ENCODE peak calls at places on chromosome 6, in five cellular contexts. D is HS-5, R is AG09319, U is RWPE1, X is tibial nerve. Q is an unnamed sample.

GRCh38 chr6:36848658-36849441 is 9.6 kb upstream of the CPNE5 start:
- DNase-seq in D (no peak), R (no peak), U (no peak), X (no peak), Q (peak)

GRCh38 chr6:130406935-130407532 is 41.2 kb downstream of the TMEM200A start:
- DNase-seq in D (no peak), R (no peak), U (no peak), X (no peak), Q (no peak)

GRCh38 chr6:51199733-51200132 is 381.1 kb downstream of the TFAP2B start:
- DNase-seq in D (peak), R (no peak), U (no peak), X (no peak), Q (no peak)

GRCh38 chr6:117253785-117254184 is 11.6 kb upstream of the VGLL2 start:
- DNase-seq in D (no peak), R (no peak), U (no peak), X (no peak), Q (no peak)

GRCh38 chr6:80338201-80338836 is 231.8 kb downstream of the BCKDHB start:
- DNase-seq in D (no peak), R (no peak), U (peak), X (no peak), Q (no peak)

GRCh38 chr6:10210052-10210451 is 204.8 kb downstream of the TFAP2A start:
- DNase-seq in D (peak), R (no peak), U (peak), X (no peak), Q (no peak)

GRCh38 chr6:127022297-127022696 is 96.2 kb upstream of the RSPO3 start:
- DNase-seq in D (no peak), R (peak), U (no peak), X (no peak), Q (no peak)

GRCh38 chr6:33344771-33345697 is 27.5 kb upstream of the ZBTB22 start:
- DNase-seq in D (no peak), R (peak), U (peak), X (peak), Q (no peak)

GRCh38 chr6:89299451-89299850 is 15.6 kb downstream of the GABRR2 start:
- DNase-seq in D (no peak), R (no peak), U (no peak), X (no peak), Q (no peak)

GRCh38 chr6:10800810-10801209 is 37.5 kb downstream of the MAK start:
- DNase-seq in D (peak), R (peak), U (peak), X (no peak), Q (no peak)

GRCh38 chr6:48068326-48069191 is 42.4 kb downstream of the PTCHD4 start:
- DNase-seq in D (no peak), R (no peak), U (peak), X (no peak), Q (no peak)

GRCh38 chr6:137820952-137821351 is 46.1 kb upstream of the TNFAIP3 start:
- DNase-seq in D (peak), R (no peak), U (no peak), X (no peak), Q (no peak)

GRCh38 chr6:121838842-121839241 is 403.4 kb downstream of the GJA1 start:
- DNase-seq in D (no peak), R (no peak), U (no peak), X (no peak), Q (no peak)

GRCh38 chr6:56172144-56172543 is 75.2 kb downstream of the COL21A1 start:
- DNase-seq in D (no peak), R (no peak), U (no peak), X (no peak), Q (no peak)

GRCh38 chr6:17086469-17086868 is 15.4 kb upstream of the STMND1 start:
- DNase-seq in D (peak), R (peak), U (peak), X (no peak), Q (no peak)

GRCh38 chr6:136763255-136763654 is 29.0 kb downstream of the MAP3K5 start:
- DNase-seq in D (no peak), R (no peak), U (no peak), X (no peak), Q (no peak)

GRCh38 chr6:33740794-33741193 is 5.9 kb downstream of the IP6K3 start:
- DNase-seq in D (no peak), R (no peak), U (no peak), X (no peak), Q (no peak)

GRCh38 chr6:150213301-150213700 is 70.5 kb downstream of the PPP1R14C start:
- DNase-seq in D (no peak), R (no peak), U (no peak), X (no peak), Q (no peak)

GRCh38 chr6:159062564-159062945 is 17.8 kb upstream of the TAGAP start:
- DNase-seq in D (no peak), R (no peak), U (no peak), X (no peak), Q (no peak)

GRCh38 chr6:30378290-30378937 is 33.5 kb downstream of the RPP21 start:
- DNase-seq in D (no peak), R (no peak), U (peak), X (no peak), Q (no peak)

GRCh38 chr6:106511274-106512047 is 117.8 kb downstream of the RTN4IP1 start:
- DNase-seq in D (no peak), R (no peak), U (peak), X (no peak), Q (peak)

GRCh38 chr6:24910331-24910849 is 25.4 kb downstream of the RIPOR2 start:
- DNase-seq in D (no peak), R (no peak), U (no peak), X (no peak), Q (no peak)

GRCh38 chr6:45543298-45544235 is 165.8 kb upstream of the SUPT3H start:
- DNase-seq in D (peak), R (no peak), U (no peak), X (no peak), Q (no peak)

GRCh38 chr6:26554669-26555504 is 16.7 kb downstream of the HMGN4 start:
- DNase-seq in D (peak), R (no peak), U (no peak), X (no peak), Q (no peak)

GRCh38 chr6:31399589-31400466 is 3.6 kb upstream of the MICA start:
- DNase-seq in D (peak), R (peak), U (peak), X (peak), Q (peak)

GRCh38 chr6:89243331-89243629 is 26.1 kb upstream of the GABRR1 start:
- DNase-seq in D (peak), R (no peak), U (no peak), X (no peak), Q (no peak)